ENCODE peak calls at places on chromosome 7, in six cellular contexts. One of them, this sample, is unnamed.

GRCh38 chr7:50369408-50370026 is 65.0 kb downstream of the IKZF1 start:
- DNase-seq in H1: no peak
- DNase-seq in HepG2: peak; percentile 11
- DNase-seq in GM12891: no peak
- DNase-seq in K562: peak; percentile 70
- DNase-seq in GM12878: peak; percentile 51
- DNase-seq in this sample: no peak

GRCh38 chr7:73865738-73866445 is 4.9 kb downstream of the TMEM270 start:
- DNase-seq in GM12891: peak; percentile 55
- DNase-seq in HepG2: peak; percentile 34
- DNase-seq in K562: peak; percentile 71
- DNase-seq in GM12878: no peak
- DNase-seq in H1: peak; percentile 58
- DNase-seq in this sample: no peak

GRCh38 chr7:41131956-41132355 is 570.9 kb downstream of the INHBA start:
- DNase-seq in HepG2: no peak
- DNase-seq in K562: no peak
- DNase-seq in GM12878: no peak
- DNase-seq in H1: no peak
- DNase-seq in GM12891: no peak
- DNase-seq in this sample: no peak

GRCh38 chr7:35975851-35976454 is 175.1 kb downstream of the SEPTIN7 start:
- DNase-seq in GM12878: peak; percentile 25
- DNase-seq in K562: peak; percentile 36
- DNase-seq in H1: no peak
- DNase-seq in GM12891: no peak
- DNase-seq in HepG2: peak; percentile 68
- DNase-seq in this sample: no peak

GRCh38 chr7:36128448-36129047 is 24.5 kb upstream of the EEPD1 start:
- DNase-seq in H1: peak; percentile 60
- DNase-seq in GM12891: no peak
- DNase-seq in HepG2: peak; percentile 76
- DNase-seq in GM12878: no peak
- DNase-seq in K562: peak; percentile 17
- DNase-seq in this sample: no peak

GRCh38 chr7:151366872-151367207 is 25.2 kb downstream of the NUB1 start:
- DNase-seq in HepG2: no peak
- DNase-seq in GM12891: no peak
- DNase-seq in K562: no peak
- DNase-seq in GM12878: no peak
- DNase-seq in H1: peak; percentile 11
- DNase-seq in this sample: no peak

GRCh38 chr7:139471740-139472353 is 11.6 kb downstream of the KLRG2 start:
- DNase-seq in HepG2: peak; percentile 28
- DNase-seq in GM12891: no peak
- DNase-seq in K562: no peak
- DNase-seq in GM12878: no peak
- DNase-seq in H1: no peak
- DNase-seq in this sample: no peak

GRCh38 chr7:122262246-122262645 is 42.3 kb downstream of the FEZF1 start:
- DNase-seq in K562: no peak
- DNase-seq in H1: no peak
- DNase-seq in GM12891: no peak
- DNase-seq in HepG2: no peak
- DNase-seq in GM12878: no peak
- DNase-seq in this sample: no peak

GRCh38 chr7:20229652-20230500 is 12.7 kb upstream of the MACC1 start:
- DNase-seq in GM12891: no peak
- DNase-seq in K562: no peak
- DNase-seq in HepG2: no peak
- DNase-seq in H1: no peak
- DNase-seq in GM12878: no peak
- DNase-seq in this sample: no peak

GRCh38 chr7:30896783-30897617 is 14.7 kb upstream of the AQP1 start:
- DNase-seq in K562: peak; percentile 88
- DNase-seq in GM12891: no peak
- DNase-seq in HepG2: no peak
- DNase-seq in GM12878: no peak
- DNase-seq in H1: no peak
- DNase-seq in this sample: no peak

GRCh38 chr7:84022686-84023308 is 171.8 kb downstream of the SEMA3A start:
- DNase-seq in GM12878: no peak
- DNase-seq in GM12891: no peak
- DNase-seq in H1: no peak
- DNase-seq in K562: no peak
- DNase-seq in HepG2: peak; percentile 82
- DNase-seq in this sample: no peak

GRCh38 chr7:36583318-36583717 is 141.0 kb downstream of the AOAH start:
- DNase-seq in K562: no peak
- DNase-seq in H1: no peak
- DNase-seq in GM12878: no peak
- DNase-seq in HepG2: no peak
- DNase-seq in GM12891: no peak
- DNase-seq in this sample: no peak

GRCh38 chr7:31853380-31853779 is 166.4 kb downstream of the PPP1R17 start:
- DNase-seq in HepG2: no peak
- DNase-seq in GM12878: no peak
- DNase-seq in GM12891: no peak
- DNase-seq in K562: no peak
- DNase-seq in H1: no peak
- DNase-seq in this sample: no peak

GRCh38 chr7:78734626-78735025 is 718.8 kb downstream of the MAGI2 start:
- DNase-seq in H1: no peak
- DNase-seq in K562: no peak
- DNase-seq in HepG2: no peak
- DNase-seq in GM12891: no peak
- DNase-seq in GM12878: peak; percentile 1
- DNase-seq in this sample: no peak

GRCh38 chr7:823639-824038 is 8.6 kb upstream of the SUN1 start:
- DNase-seq in H1: no peak
- DNase-seq in HepG2: no peak
- DNase-seq in K562: no peak
- DNase-seq in GM12891: no peak
- DNase-seq in GM12878: no peak
- DNase-seq in this sample: no peak

GRCh38 chr7:23473848-23474097 is 3.5 kb upstream of the IGF2BP3 start:
- DNase-seq in GM12891: no peak
- DNase-seq in GM12878: no peak
- DNase-seq in H1: no peak
- DNase-seq in K562: no peak
- DNase-seq in HepG2: peak; percentile 23
- DNase-seq in this sample: no peak

GRCh38 chr7:1632916-1633785 is 36.9 kb upstream of the ELFN1 start:
- DNase-seq in GM12878: no peak
- DNase-seq in HepG2: no peak
- DNase-seq in GM12891: no peak
- DNase-seq in K562: no peak
- DNase-seq in H1: no peak
- DNase-seq in this sample: no peak

GRCh38 chr7:122132341-122132740 is 11.7 kb downstream of the AASS start:
- DNase-seq in K562: no peak
- DNase-seq in H1: no peak
- DNase-seq in GM12878: no peak
- DNase-seq in GM12891: no peak
- DNase-seq in HepG2: no peak
- DNase-seq in this sample: no peak

GRCh38 chr7:66845382-66846095 is 75.5 kb upstream of the TMEM248 start:
- DNase-seq in HepG2: no peak
- DNase-seq in H1: peak; percentile 56
- DNase-seq in GM12891: no peak
- DNase-seq in K562: no peak
- DNase-seq in GM12878: no peak
- DNase-seq in this sample: no peak

GRCh38 chr7:150524018-150524417 is 9.3 kb downstream of the GIMAP7 start:
- DNase-seq in H1: no peak
- DNase-seq in GM12891: no peak
- DNase-seq in GM12878: no peak
- DNase-seq in K562: no peak
- DNase-seq in HepG2: no peak
- DNase-seq in this sample: no peak

GRCh38 chr7:100191775-100192174 is 14.1 kb downstream of the STAG3 start:
- DNase-seq in GM12878: no peak
- DNase-seq in GM12891: no peak
- DNase-seq in H1: no peak
- DNase-seq in K562: no peak
- DNase-seq in HepG2: no peak
- DNase-seq in this sample: no peak

GRCh38 chr7:5636914-5637313 is 144.5 kb downstream of the RNF216 start:
- DNase-seq in GM12878: no peak
- DNase-seq in K562: peak; percentile 56
- DNase-seq in H1: no peak
- DNase-seq in HepG2: no peak
- DNase-seq in GM12891: no peak
- DNase-seq in this sample: no peak
- TF ChIP-seq TAF1 in GM12878: no peak
- TF ChIP-seq TAF1 in K562: no peak
- TF ChIP-seq TAF1 in H1: no peak
- TF ChIP-seq TAF1 in HepG2: no peak
- TF ChIP-seq TAF1 in GM12891: no peak
- TF ChIP-seq TAF1 in this sample: no peak

GRCh38 chr7:157299613-157300405 is 37.0 kb upstream of the DNAJB6 start:
- DNase-seq in HepG2: no peak
- DNase-seq in K562: peak; percentile 80
- DNase-seq in GM12891: no peak
- DNase-seq in H1: no peak
- DNase-seq in GM12878: no peak
- DNase-seq in this sample: no peak

GRCh38 chr7:157306836-157307533 is 29.8 kb upstream of the DNAJB6 start:
- DNase-seq in GM12891: no peak
- DNase-seq in HepG2: no peak
- DNase-seq in H1: no peak
- DNase-seq in K562: no peak
- DNase-seq in GM12878: no peak
- DNase-seq in this sample: no peak

GRCh38 chr7:157299317-157299612 is 37.5 kb upstream of the DNAJB6 start:
- DNase-seq in K562: no peak
- DNase-seq in HepG2: no peak
- DNase-seq in GM12878: no peak
- DNase-seq in GM12891: no peak
- DNase-seq in H1: no peak
- DNase-seq in this sample: no peak

GRCh38 chr7:157300406-157300770 is 36.4 kb upstream of the DNAJB6 start:
- DNase-seq in HepG2: no peak
- DNase-seq in GM12891: no peak
- DNase-seq in H1: no peak
- DNase-seq in K562: no peak
- DNase-seq in GM12878: no peak
- DNase-seq in this sample: no peak

DNA sequence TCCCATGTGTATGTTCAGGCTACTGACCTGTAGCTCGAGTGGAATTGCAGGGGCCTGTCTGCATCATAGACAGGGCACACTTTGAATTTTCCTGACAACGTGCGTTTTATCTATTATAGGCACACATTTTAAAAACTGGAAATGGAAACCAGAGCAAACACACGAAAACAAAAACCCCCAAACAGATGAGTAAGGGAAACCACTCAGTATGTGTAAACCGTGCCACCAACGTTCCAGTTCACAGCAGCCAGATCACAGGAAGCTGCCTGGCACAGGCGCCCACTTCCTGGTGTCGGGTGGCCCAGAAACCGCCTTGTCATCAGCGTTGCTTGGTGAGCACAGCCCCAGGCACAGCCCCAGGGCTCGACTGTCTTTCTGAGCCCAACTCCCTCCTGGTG is 34.5 kb upstream of the DNAJB6 start:
- DNase-seq in HepG2: no peak
- DNase-seq in GM12878: peak; percentile 87
- DNase-seq in GM12891: peak; percentile 67
- DNase-seq in H1: no peak
- DNase-seq in K562: no peak
- DNase-seq in this sample: peak; percentile 71
- TF ChIP-seq POLR2AphosphoS5 in HepG2: no peak
- TF ChIP-seq POLR2AphosphoS5 in GM12878: peak; percentile 39
- TF ChIP-seq POLR2AphosphoS5 in GM12891: no peak
- TF ChIP-seq POLR2AphosphoS5 in H1: no peak
- TF ChIP-seq POLR2AphosphoS5 in K562: no peak
- TF ChIP-seq POLR2AphosphoS5 in this sample: peak; percentile 56

DNA sequence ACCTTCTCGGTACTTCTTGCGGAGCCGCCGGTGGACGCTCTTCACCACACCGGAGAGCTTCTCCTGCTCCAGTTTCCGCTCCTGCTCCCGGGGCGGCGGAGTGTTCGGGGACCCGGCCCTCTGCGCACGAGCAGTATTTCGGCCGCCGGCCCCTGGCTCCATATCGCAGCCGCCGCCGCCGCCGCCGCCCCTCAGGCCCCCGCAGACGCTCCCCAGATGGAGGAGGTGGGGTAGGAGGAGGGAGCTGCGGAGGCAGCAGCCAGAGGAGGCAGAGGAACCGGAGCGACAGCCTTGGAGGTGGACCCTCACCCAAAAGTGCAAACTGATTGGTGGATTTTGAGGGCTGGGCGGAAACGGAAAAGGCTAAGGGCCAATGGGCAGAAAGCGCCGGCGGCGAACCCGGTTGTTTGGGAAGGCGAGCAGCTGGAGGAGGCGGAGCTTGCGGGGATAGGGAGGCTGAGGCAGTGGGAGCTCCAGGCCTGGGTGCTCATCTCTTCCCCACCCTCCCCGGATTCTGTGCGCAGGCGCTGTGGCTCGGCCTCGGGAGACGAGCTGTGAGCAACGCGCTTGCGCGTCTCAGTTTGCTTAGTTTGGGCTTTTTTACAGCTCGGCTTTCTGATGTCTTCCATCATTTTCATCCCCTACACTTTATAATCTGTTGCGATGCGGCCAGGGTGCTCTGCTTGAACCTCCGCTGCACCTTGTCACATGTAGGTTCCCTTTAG is 146.9 kb downstream of the GPR85 start:
- DNase-seq in GM12891: peak; percentile 81
- DNase-seq in H1: peak; percentile 96
- DNase-seq in GM12878: peak; percentile 97
- DNase-seq in HepG2: peak; percentile 98
- DNase-seq in K562: peak; percentile 100
- DNase-seq in this sample: peak; percentile 81
- TF ChIP-seq POLR2A in GM12891: no peak
- TF ChIP-seq POLR2A in H1: no peak
- TF ChIP-seq POLR2A in GM12878: peak; percentile 77
- TF ChIP-seq POLR2A in HepG2: peak; percentile 68
- TF ChIP-seq POLR2A in K562: peak; percentile 90
- TF ChIP-seq POLR2A in this sample: no peak

GRCh38 chr7:75878312-75878768 is 494 bp upstream of the RHBDD2 start:
- DNase-seq in H1: no peak
- DNase-seq in GM12878: no peak
- DNase-seq in HepG2: no peak
- DNase-seq in K562: no peak
- DNase-seq in GM12891: no peak
- DNase-seq in this sample: no peak

GRCh38 chr7:75881436-75882095 is 2.7 kb downstream of the RHBDD2 start:
- DNase-seq in GM12878: no peak
- DNase-seq in K562: no peak
- DNase-seq in H1: no peak
- DNase-seq in GM12891: no peak
- DNase-seq in HepG2: no peak
- DNase-seq in this sample: no peak

GRCh38 chr7:75878769-75879596 is at the start of gene RHBDD2:
- DNase-seq in GM12878: peak; percentile 59
- DNase-seq in K562: peak; percentile 100
- DNase-seq in HepG2: peak; percentile 84
- DNase-seq in H1: peak; percentile 94
- DNase-seq in GM12891: peak; percentile 100
- DNase-seq in this sample: peak; percentile 99

GRCh38 chr7:75880242-75880641 is 1.4 kb downstream of the RHBDD2 start:
- DNase-seq in GM12891: no peak
- DNase-seq in GM12878: no peak
- DNase-seq in K562: no peak
- DNase-seq in HepG2: no peak
- DNase-seq in H1: no peak
- DNase-seq in this sample: no peak

GRCh38 chr7:75879771-75880184 is 944 bp downstream of the RHBDD2 start:
- DNase-seq in GM12878: no peak
- DNase-seq in HepG2: no peak
- DNase-seq in GM12891: no peak
- DNase-seq in H1: no peak
- DNase-seq in K562: no peak
- DNase-seq in this sample: no peak
- TF ChIP-seq TAF1 in GM12878: no peak
- TF ChIP-seq TAF1 in HepG2: no peak
- TF ChIP-seq TAF1 in GM12891: no peak
- TF ChIP-seq TAF1 in H1: no peak
- TF ChIP-seq TAF1 in K562: no peak
- TF ChIP-seq TAF1 in this sample: no peak

This sample was measured in GM12892.